ENCODE peak calls at places on chromosomes 4 and X, in seven cellular contexts. A is activated T-helper 1 cell treated with anti-CD3 and anti-CD28 coated beads, Interleukin-2, amount 50 U/mL, for 16 hours; S is thoracic aorta; Z is GM23248; M is SW480; H is Ammon's horn; P is endothelial cell. F is an unnamed sample.

GRCh38 chr4:184293552-184293951 is 75.9 kb upstream of the ENPP6 start:
- DNase-seq in A (no peak), S (no peak), Z (no peak), M (no peak), H (peak), P (peak), F (no peak)

GRCh38 chr4:25984796-25985195 is 70.8 kb downstream of the SMIM20 start:
- DNase-seq in A (no peak), S (no peak), Z (no peak), M (no peak), H (no peak), P (no peak), F (no peak)

GRCh38 chrX:63258144-63258543 is 93.0 kb downstream of the SPIN4 start:
- DNase-seq in A (no peak), S (no peak), Z (peak), M (no peak), H (no peak), P (no peak), F (no peak)

GRCh38 chrX:15204130-15204751 is 65.6 kb downstream of the ASB9 start:
- DNase-seq in A (no peak), S (no peak), Z (no peak), M (no peak), H (no peak), P (no peak), F (no peak)

GRCh38 chrX:39214380-39215126 is 413.3 kb downstream of the MID1IP1 start:
- DNase-seq in A (no peak), S (no peak), Z (no peak), M (no peak), H (peak), P (no peak), F (no peak)

GRCh38 chr4:147733614-147734344 is 1.9 kb downstream of the ARHGAP10 start:
- DNase-seq in A (no peak), S (no peak), Z (peak), M (no peak), H (no peak), P (no peak), F (no peak)

GRCh38 chr4:140069068-140069467 is 84.9 kb downstream of the MAML3 start:
- DNase-seq in A (no peak), S (no peak), Z (peak), M (no peak), H (no peak), P (no peak), F (no peak)

GRCh38 chr4:3223986-3224748 is 24.8 kb upstream of the MSANTD1 start:
- DNase-seq in A (no peak), S (no peak), Z (no peak), M (no peak), H (no peak), P (no peak), F (no peak)

F was measured in stimulated activated CD4-positive, alpha-beta T cell treated with anti-CD3 and anti-CD28 coated beads, Interleukin-15, amount 100 ng/mL, for 1 hour.